ENCODE peak calls at places on chromosomes 6 and 20, in seven cellular contexts. R, T, V, S, E, D and F are unnamed samples.

GRCh38 chr6:149128489-149129145 is 188.9 kb upstream of the TAB2 start:
- DNase-seq in R (no peak), S (no peak), V (peak; percentile 26), T (no peak), E (no peak), D (no peak), F (no peak)

GRCh38 chr6:42453649-42454427 is 2.1 kb upstream of the TRERF1 start:
- DNase-seq in D (peak; percentile 83), V (no peak), R (peak; percentile 72), S (peak; percentile 41), E (no peak), T (no peak), F (peak; percentile 76)

GRCh38 chr6:138346302-138347195 is 31.2 kb upstream of the SMIM28 start:
- DNase-seq in S (no peak), V (no peak), R (peak; percentile 9), E (peak; percentile 18), T (no peak), D (no peak), F (no peak)

GRCh38 chr6:132020138-132020551 is 69.0 kb upstream of the CCN2 start:
- DNase-seq in T (no peak), S (no peak), D (no peak), E (peak; percentile 22), R (no peak), V (no peak), F (peak; percentile 62)

GRCh38 chr6:80769101-80769500 is 662.6 kb downstream of the BCKDHB start:
- DNase-seq in D (no peak), T (no peak), E (peak; percentile 26), V (no peak), R (no peak), S (no peak), F (no peak)

GRCh38 chr20:39767352-39767751 is 805.2 kb downstream of the DHX35 start:
- DNase-seq in S (no peak), T (no peak), R (no peak), E (no peak), D (no peak), V (no peak), F (no peak)

GRCh38 chr6:121932071-121933009 is 467.1 kb upstream of the HSF2 start:
- DNase-seq in R (peak; percentile 86), T (no peak), V (no peak), S (no peak), E (peak; percentile 84), D (peak; percentile 93), F (no peak)

GRCh38 chr6:134602123-134602522 is 284.2 kb upstream of the SGK1 start:
- DNase-seq in R (no peak), D (no peak), S (no peak), V (no peak), T (no peak), E (no peak), F (no peak)

GRCh38 chr6:151437401-151437800 is 14.5 kb downstream of the RMND1 start:
- DNase-seq in T (no peak), E (peak; percentile 28), R (no peak), S (no peak), D (no peak), V (no peak), F (no peak)

GRCh38 chr6:23775127-23775526 is 350.9 kb upstream of the NRSN1 start:
- DNase-seq in D (peak; percentile 55), T (no peak), S (no peak), V (no peak), R (no peak), E (no peak), F (no peak)

GRCh38 chr6:89268776-89269175 is 46.3 kb downstream of the GABRR2 start:
- DNase-seq in V (no peak), R (no peak), T (no peak), S (no peak), D (no peak), E (no peak), F (no peak)

GRCh38 chr6:20688710-20689500 is 154.6 kb downstream of the CDKAL1 start:
- DNase-seq in R (no peak), V (peak; percentile 76), D (peak; percentile 48), T (no peak), E (peak; percentile 63), S (no peak), F (no peak)

GRCh38 chr6:155444120-155444917 is 11.3 kb downstream of the NOX3 start:
- DNase-seq in S (no peak), V (no peak), T (no peak), D (no peak), E (no peak), R (no peak), F (no peak)

GRCh38 chr20:41411458-41411857 is 44.8 kb upstream of the EMILIN3 start:
- DNase-seq in S (no peak), R (peak; percentile 28), D (no peak), V (peak; percentile 19), T (no peak), E (peak; percentile 64), F (no peak)

GRCh38 chr6:41732601-41733348 is 2.6 kb downstream of the TFEB start:
- DNase-seq in V (no peak), E (no peak), T (no peak), R (peak; percentile 33), S (no peak), D (peak; percentile 65), F (no peak)

GRCh38 chr20:17786221-17786718 is 86.5 kb downstream of the BANF2 start:
- DNase-seq in S (no peak), D (no peak), T (no peak), V (no peak), E (peak; percentile 38), R (no peak), F (no peak)

GRCh38 chr20:19026901-19027644 is 185.4 kb upstream of the SLC24A3 start:
- DNase-seq in R (peak; percentile 48), S (no peak), V (no peak), D (peak; percentile 76), E (no peak), T (no peak), F (no peak)

GRCh38 chr6:13660893-13661292 is 45.8 kb downstream of the NOL7 start:
- DNase-seq in R (no peak), T (no peak), E (no peak), S (no peak), D (no peak), V (no peak), F (no peak)

GRCh38 chr6:79466222-79466834 is 70.9 kb downstream of the LCA5 start:
- DNase-seq in E (peak; percentile 66), S (no peak), R (peak; percentile 60), D (no peak), V (no peak), T (no peak), F (no peak)

GRCh38 chr6:44010411-44011349 is 116.6 kb downstream of the MRPL14 start:
- DNase-seq in R (no peak), S (no peak), E (peak; percentile 88), T (no peak), D (peak; percentile 55), V (no peak), F (peak; percentile 73)

GRCh38 chr6:130758818-130759217 is 68.4 kb upstream of the SMLR1 start:
- DNase-seq in S (no peak), R (no peak), D (no peak), E (no peak), T (no peak), V (no peak), F (no peak)

GRCh38 chr6:137104926-137105325 is 60.2 kb upstream of the IL20RA start:
- DNase-seq in S (no peak), E (no peak), V (no peak), D (no peak), T (no peak), R (no peak), F (no peak)